ENCODE peak calls at places on chromosomes 6 and 20, in seven cellular contexts. V is GM12878, O is GM12892, U is SK-N-SH, H is K562, B is HepG2, X is H1. Q is an unnamed sample.
A peak's percentile ranks its signal among the peaks of the same experiment; 100 is the strongest.

GRCh38 chr6:136643850-136644596 is 93.8 kb upstream of the MAP7 start:
- DNase-seq in V (peak; percentile 40), O (peak; percentile 19), U (peak; percentile 73), H (peak; percentile 75), B (peak; percentile 65), X (peak; percentile 96), Q (peak; percentile 13)

GRCh38 chr6:109105681-109106080 is 10.4 kb downstream of the CEP57L1 start:
- DNase-seq in V (no peak), O (no peak), U (no peak), H (no peak), B (no peak), X (no peak), Q (no peak)

GRCh38 chr6:160775730-160776129 is 73.7 kb downstream of the PLG start:
- DNase-seq in V (no peak), O (no peak), U (no peak), H (no peak), B (no peak), X (no peak), Q (no peak)

GRCh38 chr6:90411292-90411781 is 114.7 kb upstream of the BACH2 start:
- DNase-seq in V (peak; percentile 59), O (peak; percentile 37), U (no peak), H (no peak), B (no peak), X (no peak), Q (no peak)

GRCh38 chr20:41249371-41249770 is 68.2 kb downstream of the ZHX3 start:
- DNase-seq in V (no peak), O (peak; percentile 15), U (no peak), H (no peak), B (no peak), X (no peak), Q (no peak)

GRCh38 chr6:29624520-29624961 is 8.4 kb downstream of the GABBR1 start:
- DNase-seq in V (no peak), O (no peak), U (no peak), H (no peak), B (no peak), X (no peak), Q (no peak)

GRCh38 chr6:79269877-79270276 is 35.4 kb upstream of the HMGN3 start:
- DNase-seq in V (no peak), O (no peak), U (no peak), H (no peak), B (no peak), X (no peak), Q (no peak)

GRCh38 chr20:16111132-16111852 is 462.0 kb downstream of the KIF16B start:
- DNase-seq in V (no peak), O (no peak), U (no peak), H (no peak), B (no peak), X (no peak), Q (no peak)

GRCh38 chr6:43171284-43172126 is 436 bp downstream of the SRF start:
- DNase-seq in V (no peak), O (no peak), U (peak; percentile 93), H (no peak), B (no peak), X (peak; percentile 64), Q (no peak)

GRCh38 chr6:107304421-107305025 is 154.8 kb downstream of the PDSS2 start:
- DNase-seq in V (no peak), O (no peak), U (no peak), H (no peak), B (no peak), X (no peak), Q (no peak)

GRCh38 chr6:155352812-155353211 is 38.5 kb upstream of the TFB1M start:
- DNase-seq in V (no peak), O (no peak), U (no peak), H (no peak), B (no peak), X (no peak), Q (no peak)

GRCh38 chr6:149234051-149234962 is 83.2 kb upstream of the TAB2 start:
- DNase-seq in V (no peak), O (no peak), U (no peak), H (no peak), B (no peak), X (no peak), Q (no peak)

GRCh38 chr6:66086532-66086931 is 379.5 kb upstream of the EYS start:
- DNase-seq in V (no peak), O (no peak), U (no peak), H (no peak), B (no peak), X (no peak), Q (no peak)

DNA sequence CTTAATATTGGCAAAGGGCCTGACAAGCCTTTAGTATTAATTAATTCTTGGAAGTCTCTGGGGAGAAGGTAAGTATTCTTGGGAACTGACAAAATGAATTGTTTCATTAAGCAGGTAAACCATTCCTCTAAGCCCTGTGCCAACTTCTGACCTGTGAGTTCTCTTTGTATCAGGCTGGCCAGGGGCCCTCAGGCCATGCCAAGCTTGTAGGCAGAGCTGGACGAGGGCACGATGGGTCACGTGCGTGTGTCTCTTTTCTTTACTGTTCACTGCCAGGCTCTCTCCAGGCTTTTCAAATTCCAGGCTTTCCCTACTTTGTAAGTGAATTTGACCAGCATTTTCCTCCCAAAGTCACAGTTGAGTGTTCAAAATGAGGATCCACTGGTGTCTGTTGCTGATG is 112.4 kb downstream of the NRN1 start:
- DNase-seq in V (no peak), O (no peak), U (no peak), H (no peak), B (no peak), X (no peak), Q (no peak)
- TF ChIP-seq TAF1 in V (no peak), O (no peak), U (no peak), H (no peak), B (no peak), X (no peak), Q (no peak)

DNA sequence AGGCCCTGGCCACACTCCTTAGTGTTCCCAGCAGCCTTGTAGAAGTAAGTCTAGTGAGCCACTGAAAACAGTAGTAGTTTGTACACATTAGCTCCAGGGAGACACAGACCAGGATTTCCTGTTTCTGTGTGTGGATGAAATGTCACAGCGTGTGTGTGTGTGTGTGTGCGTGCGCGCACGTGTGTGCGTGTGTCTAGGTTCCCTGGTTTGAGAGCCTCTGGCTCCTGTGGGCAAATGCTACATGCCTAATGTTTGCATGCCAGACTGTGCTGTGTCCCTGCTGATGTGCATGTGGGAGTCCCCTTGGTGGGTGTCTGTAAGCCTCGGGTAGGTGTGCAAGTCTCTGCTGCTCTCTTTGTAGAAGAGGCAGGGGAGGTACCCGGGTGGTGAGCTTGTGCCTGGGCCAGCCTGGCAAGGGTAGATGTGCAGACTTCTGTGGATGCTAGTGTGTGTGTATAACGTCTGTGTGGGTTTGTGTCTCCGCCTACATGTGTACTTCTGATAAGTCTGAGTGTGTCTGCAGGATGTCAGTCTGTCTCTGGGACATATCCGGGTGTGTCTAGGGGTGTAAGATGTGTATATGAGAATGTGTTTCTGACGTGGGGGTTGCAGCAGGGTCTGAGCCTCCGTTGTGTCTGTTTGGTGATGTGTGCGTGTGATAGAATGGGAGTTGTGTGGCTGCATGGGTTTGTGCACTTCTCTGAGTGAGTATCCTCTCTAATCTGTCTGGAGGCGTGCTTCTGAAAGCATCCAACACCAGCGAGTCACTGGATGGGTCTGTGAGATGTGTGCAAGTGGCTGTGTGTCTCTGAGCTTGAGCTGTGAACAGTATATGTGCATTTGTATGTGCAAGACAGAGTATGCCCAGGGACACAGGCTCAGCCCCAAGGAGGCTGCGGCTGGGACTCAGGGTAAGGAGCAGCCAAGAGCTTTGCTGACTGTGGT is 19.0 kb upstream of the TLDC2 start:
- DNase-seq in V (no peak), O (no peak), U (no peak), H (no peak), B (no peak), X (no peak), Q (no peak)
- TF ChIP-seq POLR2AphosphoS5 in V (no peak), O (peak; percentile 29), U (no peak), H (no peak), B (no peak), X (no peak), Q (no peak)

GRCh38 chr20:10609276-10609675 is 64.5 kb downstream of the JAG1 start:
- DNase-seq in V (no peak), O (no peak), U (no peak), H (no peak), B (no peak), X (no peak), Q (no peak)

GRCh38 chr20:10610266-10610665 is 63.5 kb downstream of the JAG1 start:
- DNase-seq in V (no peak), O (no peak), U (no peak), H (no peak), B (no peak), X (no peak), Q (no peak)

GRCh38 chr20:10609726-10610125 is 64.1 kb downstream of the JAG1 start:
- DNase-seq in V (no peak), O (no peak), U (no peak), H (no peak), B (no peak), X (no peak), Q (no peak)

GRCh38 chr20:10613911-10614310 is 59.9 kb downstream of the JAG1 start:
- DNase-seq in V (no peak), O (no peak), U (no peak), H (no peak), B (no peak), X (no peak), Q (no peak)

GRCh38 chr20:10611357-10611756 is 62.4 kb downstream of the JAG1 start:
- DNase-seq in V (no peak), O (no peak), U (peak; percentile 38), H (peak; percentile 16), B (peak; percentile 44), X (peak; percentile 77), Q (peak; percentile 25)
- TF ChIP-seq TAF1 in V (no peak), O (no peak), U (no peak), H (no peak), B (no peak), X (no peak), Q (no peak)

GRCh38 chr6:1324926-1325325 is 13.0 kb downstream of the FOXQ1 start:
- DNase-seq in V (no peak), O (no peak), U (no peak), H (no peak), B (peak; percentile 80), X (no peak), Q (no peak)

GRCh38 chr6:1327630-1328029 is 15.7 kb downstream of the FOXQ1 start:
- DNase-seq in V (no peak), O (no peak), U (no peak), H (no peak), B (no peak), X (no peak), Q (no peak)

GRCh38 chr6:1325471-1326309 is 13.8 kb downstream of the FOXQ1 start:
- DNase-seq in V (no peak), O (no peak), U (no peak), H (no peak), B (peak; percentile 99), X (no peak), Q (no peak)

GRCh38 chr6:1328129-1328528 is 16.2 kb downstream of the FOXQ1 start:
- DNase-seq in V (no peak), O (no peak), U (no peak), H (no peak), B (no peak), X (no peak), Q (no peak)

DNA sequence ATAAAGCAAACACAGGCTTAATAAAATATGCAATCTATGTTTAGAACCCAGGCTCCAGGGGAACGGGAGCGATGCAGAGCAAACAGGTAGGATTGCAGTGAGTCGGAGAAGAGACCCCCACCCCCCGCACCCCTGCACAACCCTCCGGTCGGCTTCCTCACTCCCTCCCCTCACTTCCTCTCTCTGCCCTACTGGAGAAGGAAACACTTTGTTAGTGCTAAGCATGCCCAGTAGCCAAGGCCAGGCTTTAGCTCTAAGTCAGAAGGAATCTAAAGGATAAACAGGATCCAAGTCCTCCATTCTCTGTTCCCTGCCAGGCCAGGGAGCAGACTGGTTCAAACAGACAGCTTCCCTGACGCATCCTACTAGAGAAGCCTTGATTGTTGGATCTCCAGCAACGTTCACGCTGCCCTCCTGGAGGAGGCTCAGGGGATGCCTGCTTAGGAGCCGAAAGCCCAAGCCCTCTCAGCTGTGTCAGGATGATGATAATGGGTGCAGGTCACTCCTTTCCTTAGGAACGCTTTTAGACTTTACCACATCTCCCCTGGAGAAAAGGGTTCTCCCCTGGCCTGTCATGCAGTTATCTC is 14.7 kb downstream of the FOXQ1 start:
- DNase-seq in V (no peak), O (no peak), U (no peak), H (no peak), B (no peak), X (no peak), Q (no peak)
- TF ChIP-seq POLR2AphosphoS5 in V (no peak), O (no peak), U (no peak), H (no peak), B (no peak), X (no peak), Q (no peak)

Q was measured in GM12891.